ENCODE peak calls at places on chromosomes 12 and 14, in four cellular contexts. One of them, this sample, is unnamed.

GRCh38 chr14:74929242-74929641 is 6.2 kb upstream of the RPS6KL1 start:
- DNase-seq in stimulated activated CD8-positive, alpha-beta memory T cell treated with anti-CD3 and anti-CD28 coated beads, Interleukin-2, amount 100 ng/mL, for 48 hours: no peak
- DNase-seq in nephron progenitor cell: no peak
- DNase-seq in sciatic nerve: no peak
- DNase-seq in this sample: no peak

GRCh38 chr14:50308363-50308762 is 3.7 kb downstream of the L2HGDH start:
- DNase-seq in stimulated activated CD8-positive, alpha-beta memory T cell treated with anti-CD3 and anti-CD28 coated beads, Interleukin-2, amount 100 ng/mL, for 48 hours: no peak
- DNase-seq in sciatic nerve: no peak
- DNase-seq in nephron progenitor cell: no peak
- DNase-seq in this sample: no peak

GRCh38 chr12:9509464-9510166 is 98.1 kb downstream of the KLRB1 start:
- DNase-seq in sciatic nerve: no peak
- DNase-seq in nephron progenitor cell: no peak
- DNase-seq in stimulated activated CD8-positive, alpha-beta memory T cell treated with anti-CD3 and anti-CD28 coated beads, Interleukin-2, amount 100 ng/mL, for 48 hours: no peak
- DNase-seq in this sample: no peak

GRCh38 chr14:104353221-104353920 is 215.0 kb downstream of the KIF26A start:
- DNase-seq in nephron progenitor cell: no peak
- DNase-seq in stimulated activated CD8-positive, alpha-beta memory T cell treated with anti-CD3 and anti-CD28 coated beads, Interleukin-2, amount 100 ng/mL, for 48 hours: no peak
- DNase-seq in sciatic nerve: no peak
- DNase-seq in this sample: no peak

GRCh38 chr12:130702966-130703732 is 12.9 kb downstream of the RIMBP2 start:
- DNase-seq in sciatic nerve: no peak
- DNase-seq in stimulated activated CD8-positive, alpha-beta memory T cell treated with anti-CD3 and anti-CD28 coated beads, Interleukin-2, amount 100 ng/mL, for 48 hours: no peak
- DNase-seq in nephron progenitor cell: no peak
- DNase-seq in this sample: no peak

GRCh38 chr12:53508534-53509199 is 1.4 kb upstream of the NPFF start:
- DNase-seq in nephron progenitor cell: peak; percentile 92
- DNase-seq in stimulated activated CD8-positive, alpha-beta memory T cell treated with anti-CD3 and anti-CD28 coated beads, Interleukin-2, amount 100 ng/mL, for 48 hours: peak; percentile 82
- DNase-seq in sciatic nerve: peak; percentile 92
- DNase-seq in this sample: peak; percentile 77

GRCh38 chr12:67982165-67982563 is 7.1 kb upstream of the IFNG-AS1 start:
- DNase-seq in nephron progenitor cell: no peak
- DNase-seq in stimulated activated CD8-positive, alpha-beta memory T cell treated with anti-CD3 and anti-CD28 coated beads, Interleukin-2, amount 100 ng/mL, for 48 hours: no peak
- DNase-seq in sciatic nerve: peak; percentile 56
- DNase-seq in this sample: no peak

GRCh38 chr14:31084385-31084784 is 58.2 kb upstream of the STRN3 start:
- DNase-seq in stimulated activated CD8-positive, alpha-beta memory T cell treated with anti-CD3 and anti-CD28 coated beads, Interleukin-2, amount 100 ng/mL, for 48 hours: no peak
- DNase-seq in sciatic nerve: no peak
- DNase-seq in nephron progenitor cell: peak; percentile 20
- DNase-seq in this sample: no peak

GRCh38 chr14:39547845-39548244 is 115.6 kb upstream of the FBXO33 start:
- DNase-seq in sciatic nerve: no peak
- DNase-seq in stimulated activated CD8-positive, alpha-beta memory T cell treated with anti-CD3 and anti-CD28 coated beads, Interleukin-2, amount 100 ng/mL, for 48 hours: no peak
- DNase-seq in nephron progenitor cell: no peak
- DNase-seq in this sample: no peak

GRCh38 chr12:113239811-113240331 is 18.6 kb downstream of the TPCN1 start:
- DNase-seq in sciatic nerve: peak; percentile 64
- DNase-seq in stimulated activated CD8-positive, alpha-beta memory T cell treated with anti-CD3 and anti-CD28 coated beads, Interleukin-2, amount 100 ng/mL, for 48 hours: no peak
- DNase-seq in nephron progenitor cell: peak; percentile 55
- DNase-seq in this sample: no peak

GRCh38 chr12:50390284-50390683 is 6.1 kb downstream of the FAM186A start:
- DNase-seq in nephron progenitor cell: no peak
- DNase-seq in stimulated activated CD8-positive, alpha-beta memory T cell treated with anti-CD3 and anti-CD28 coated beads, Interleukin-2, amount 100 ng/mL, for 48 hours: no peak
- DNase-seq in sciatic nerve: no peak
- DNase-seq in this sample: no peak

GRCh38 chr14:74863274-74863673 is 12.7 kb downstream of the PROX2 start:
- DNase-seq in sciatic nerve: no peak
- DNase-seq in stimulated activated CD8-positive, alpha-beta memory T cell treated with anti-CD3 and anti-CD28 coated beads, Interleukin-2, amount 100 ng/mL, for 48 hours: no peak
- DNase-seq in nephron progenitor cell: no peak
- DNase-seq in this sample: no peak

GRCh38 chr14:104559769-104560585 is 19.6 kb upstream of the C14orf180 start:
- DNase-seq in nephron progenitor cell: no peak
- DNase-seq in stimulated activated CD8-positive, alpha-beta memory T cell treated with anti-CD3 and anti-CD28 coated beads, Interleukin-2, amount 100 ng/mL, for 48 hours: no peak
- DNase-seq in sciatic nerve: no peak
- DNase-seq in this sample: no peak

GRCh38 chr14:23695220-23695999 is 59.2 kb downstream of the DHRS2 start:
- DNase-seq in stimulated activated CD8-positive, alpha-beta memory T cell treated with anti-CD3 and anti-CD28 coated beads, Interleukin-2, amount 100 ng/mL, for 48 hours: no peak
- DNase-seq in nephron progenitor cell: peak; percentile 44
- DNase-seq in sciatic nerve: no peak
- DNase-seq in this sample: no peak

This sample was measured in CD4-positive, CD25-positive, alpha-beta regulatory T cell.